ENCODE peak calls at places on chromosomes 5 and 9, in nine cellular contexts. A, X, N, Q, O, E, J, T and S are unnamed samples.

GRCh38 chr9:6928863-6929262 is 171.1 kb downstream of the KDM4C start:
- DNase-seq in Q (no peak), X (no peak), E (no peak), N (no peak), T (no peak), J (no peak), A (no peak), O (no peak), S (no peak)

GRCh38 chr5:176609724-176610429 is at the start of gene GPRIN1:
- DNase-seq in Q (peak), A (peak), T (no peak), N (peak), O (no peak), X (no peak), J (peak), E (no peak), S (peak)

GRCh38 chr5:9479361-9479760 is 66.5 kb downstream of the SEMA5A start:
- DNase-seq in O (no peak), X (no peak), Q (peak), T (peak), E (no peak), N (no peak), A (peak), J (no peak), S (no peak)

GRCh38 chr5:42518595-42519067 is 95.4 kb downstream of the GHR start:
- DNase-seq in X (no peak), J (peak), O (no peak), N (no peak), A (peak), E (no peak), Q (no peak), T (no peak), S (no peak)

GRCh38 chr5:176353533-176353932 is 8.0 kb downstream of the KIAA1191 start:
- DNase-seq in N (no peak), J (no peak), E (no peak), O (no peak), A (no peak), Q (no peak), X (no peak), T (no peak), S (no peak)

GRCh38 chr9:111937781-111938426 is 41.3 kb downstream of the UGCG start:
- DNase-seq in X (peak), A (peak), J (no peak), Q (peak), O (no peak), E (no peak), T (no peak), N (no peak), S (peak)

GRCh38 chr9:122418016-122418415 is 47.2 kb downstream of the PTGS1 start:
- DNase-seq in T (no peak), X (no peak), Q (no peak), A (peak), O (no peak), N (no peak), E (no peak), J (no peak), S (no peak)

GRCh38 chr5:178069909-178070308 is 43.4 kb upstream of the N4BP3 start:
- DNase-seq in J (no peak), T (no peak), N (peak), O (no peak), X (no peak), A (no peak), E (no peak), Q (peak), S (peak)

GRCh38 chr9:82920154-82920553 is 142.8 kb downstream of the RASEF start:
- DNase-seq in Q (no peak), T (no peak), A (no peak), O (no peak), E (no peak), J (no peak), N (no peak), X (no peak), S (no peak)

GRCh38 chr5:133284306-133284705 is 232.5 kb downstream of the HSPA4 start:
- DNase-seq in A (no peak), T (no peak), Q (no peak), E (no peak), X (no peak), N (no peak), O (no peak), J (no peak), S (no peak)

GRCh38 chr5:132096904-132097303 is 23.3 kb downstream of the CSF2 start:
- DNase-seq in T (no peak), E (no peak), J (no peak), X (no peak), N (peak), Q (no peak), A (no peak), O (no peak), S (no peak)

GRCh38 chr9:99762470-99762869 is 59.2 kb upstream of the NR4A3 start:
- DNase-seq in X (no peak), Q (no peak), O (no peak), E (no peak), N (no peak), J (no peak), T (no peak), A (no peak), S (peak)

GRCh38 chr9:135136481-135136880 is 49.0 kb downstream of the OLFM1 start:
- DNase-seq in Q (no peak), N (no peak), O (no peak), X (no peak), T (no peak), A (no peak), J (no peak), E (no peak), S (no peak)

GRCh38 chr9:134671341-134672113 is 29.9 kb downstream of the COL5A1 start:
- DNase-seq in A (peak), T (peak), O (no peak), J (no peak), N (no peak), E (no peak), X (no peak), Q (no peak), S (no peak)

GRCh38 chr9:78103971-78104433 is 72.4 kb upstream of the GNAQ start:
- DNase-seq in E (no peak), A (no peak), O (no peak), J (no peak), X (no peak), T (no peak), Q (no peak), N (no peak), S (peak)

GRCh38 chr5:60929024-60929423 is 15.8 kb downstream of the ERCC8 start:
- DNase-seq in Q (peak), E (no peak), X (no peak), A (no peak), O (no peak), N (no peak), T (no peak), J (no peak), S (no peak)

GRCh38 chr9:132849168-132849831 is 28.8 kb downstream of the AK8 start:
- DNase-seq in X (no peak), E (no peak), Q (peak), O (no peak), A (no peak), N (no peak), T (no peak), J (no peak), S (no peak)

GRCh38 chr9:37471942-37472679 is 6.9 kb upstream of the ZBTB5 start:
- DNase-seq in X (no peak), A (peak), N (peak), Q (peak), J (no peak), O (no peak), T (peak), E (peak), S (no peak)

GRCh38 chr9:98248737-98249474 is 6.5 kb downstream of the TBC1D2 start:
- DNase-seq in T (peak), A (peak), O (peak), Q (peak), X (peak), J (peak), E (peak), N (no peak), S (no peak)

GRCh38 chr5:134175874-134176522 is 752 bp downstream of the SKP1 start:
- DNase-seq in N (no peak), J (no peak), T (no peak), O (no peak), Q (peak), A (peak), E (no peak), X (no peak), S (no peak)

GRCh38 chr9:68808481-68808880 is 103.4 kb downstream of the PIP5K1B start:
- DNase-seq in N (no peak), A (no peak), E (no peak), J (no peak), T (no peak), X (no peak), Q (no peak), O (no peak), S (no peak)

GRCh38 chr9:129576546-129577543 is 44.1 kb downstream of the C9orf50 start:
- DNase-seq in Q (peak), O (no peak), E (no peak), N (no peak), A (peak), J (no peak), T (no peak), X (no peak), S (no peak)

GRCh38 chr5:114782869-114783268 is 386.8 kb downstream of the TRIM36 start:
- DNase-seq in X (no peak), J (peak), A (no peak), O (peak), E (no peak), N (peak), T (peak), Q (peak), S (no peak)

GRCh38 chr9:108786756-108787663 is 68.8 kb downstream of the ACTL7B start:
- DNase-seq in X (no peak), O (no peak), A (peak), Q (peak), T (no peak), N (no peak), J (no peak), E (peak), S (no peak)

GRCh38 chr5:32791536-32792240 is 80.6 kb downstream of the NPR3 start:
- DNase-seq in T (no peak), N (no peak), A (peak), E (no peak), O (no peak), Q (no peak), J (no peak), X (no peak), S (no peak)

GRCh38 chr9:37433754-37434435 is 11.4 kb downstream of the GRHPR start:
- DNase-seq in X (no peak), O (no peak), Q (no peak), J (no peak), E (no peak), T (no peak), N (peak), A (no peak), S (no peak)

GRCh38 chr5:58544195-58544594 is 38.7 kb upstream of the RAB3C start:
- DNase-seq in N (no peak), Q (no peak), A (no peak), J (no peak), E (no peak), T (no peak), X (no peak), O (no peak), S (no peak)

GRCh38 chr9:106752581-106752980 is 110.4 kb upstream of the ZNF462 start:
- DNase-seq in J (no peak), Q (no peak), A (no peak), O (no peak), X (no peak), N (peak), T (no peak), E (no peak), S (peak)

GRCh38 chr9:91138760-91139159 is 223.0 kb downstream of the AUH start:
- DNase-seq in J (no peak), O (no peak), Q (no peak), E (no peak), T (no peak), X (no peak), N (no peak), A (peak), S (no peak)

GRCh38 chr5:158013939-158014338 is 155.0 kb upstream of the CLINT1 start:
- DNase-seq in X (peak), O (no peak), Q (peak), A (peak), E (no peak), J (no peak), T (peak), N (peak), S (peak)
- TF ChIP-seq CTCF in X (no peak), O (peak), Q (peak), A (peak), E (peak), J (peak), T (peak), N (peak), S (peak)

DNA sequence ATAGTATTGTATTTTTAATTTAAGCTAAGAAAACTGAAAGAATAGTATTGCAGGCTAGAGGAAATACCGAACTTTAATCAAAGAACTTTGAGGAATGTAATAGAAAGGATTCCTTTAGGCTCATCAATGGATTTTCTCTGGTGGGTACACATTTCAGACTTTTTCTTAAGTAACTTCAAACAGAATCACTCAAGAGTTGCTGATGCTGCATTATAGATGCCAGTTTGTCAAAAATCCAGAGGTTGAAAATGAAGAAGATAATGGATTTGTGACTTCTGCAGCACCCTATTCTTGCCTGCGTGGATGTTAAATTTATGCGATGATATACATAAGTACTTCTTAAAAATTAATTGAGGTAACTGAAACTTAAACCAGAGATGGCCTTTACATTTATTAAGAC is 347 bp downstream of the OGN start:
- DNase-seq in A (no peak), O (no peak), T (no peak), E (no peak), X (no peak), Q (no peak), N (no peak), J (no peak), S (no peak)
- H3K4me3 ChIP-seq in A (no peak), O (peak), T (no peak), E (no peak), X (peak), Q (no peak), N (no peak), J (peak), S (no peak)

GRCh38 chr5:137832416-137832815 is 35.2 kb upstream of the MYOT start:
- DNase-seq in E (no peak), J (no peak), A (no peak), O (no peak), Q (no peak), T (no peak), X (no peak), N (no peak), S (no peak)
- TF ChIP-seq CTCF in E (no peak), J (no peak), A (no peak), O (no peak), Q (no peak), T (no peak), X (no peak), N (no peak), S (no peak)

GRCh38 chr5:54463696-54464095 is 8.2 kb downstream of the HSPB3 start:
- DNase-seq in X (no peak), Q (peak), T (no peak), N (no peak), O (no peak), E (no peak), A (no peak), J (peak), S (no peak)

GRCh38 chr5:54470677-54471076 is 15.2 kb downstream of the HSPB3 start:
- DNase-seq in A (peak), T (no peak), O (no peak), X (no peak), E (no peak), Q (peak), N (no peak), J (no peak), S (no peak)

GRCh38 chr5:54471398-54471797 is 15.9 kb downstream of the HSPB3 start:
- DNase-seq in N (no peak), X (no peak), A (no peak), E (no peak), T (no peak), Q (peak), J (no peak), O (no peak), S (no peak)

GRCh38 chr5:54470191-54470590 is 14.7 kb downstream of the HSPB3 start:
- DNase-seq in T (no peak), X (no peak), O (no peak), E (no peak), N (no peak), A (peak), Q (peak), J (no peak), S (no peak)

GRCh38 chr5:54469655-54470054 is 14.2 kb downstream of the HSPB3 start:
- DNase-seq in A (peak), Q (peak), N (no peak), J (no peak), O (no peak), X (no peak), T (no peak), E (no peak), S (peak)
- H3K4me3 ChIP-seq in A (peak), Q (no peak), N (peak), J (peak), O (peak), X (peak), T (no peak), E (no peak), S (peak)

GRCh38 chr5:139684881-139685749 is 37.0 kb downstream of the CXXC5 start:
- DNase-seq in J (peak), X (no peak), E (no peak), A (no peak), N (peak), Q (no peak), T (no peak), O (no peak), S (no peak)
- TF ChIP-seq CTCF in J (peak), X (no peak), E (peak), A (no peak), N (peak), Q (no peak), T (peak), O (peak), S (no peak)